ENCODE peak calls at places on chromosome 13, in six cellular contexts. S, A, N, H, W and U are unnamed samples.
A peak's percentile ranks its signal among the peaks of the same experiment; 100 is the strongest.

GRCh38 chr13:93769126-93769525 is 542.5 kb downstream of the GPC6 start:
- DNase-seq in S (no peak), A (peak; percentile 64), N (no peak), H (no peak), W (no peak), U (no peak)

GRCh38 chr13:110819203-110820014 is 95.5 kb downstream of the ANKRD10 start:
- DNase-seq in S (peak; percentile 83), A (peak; percentile 78), N (peak; percentile 5), H (peak; percentile 72), W (peak; percentile 28), U (peak; percentile 78)

GRCh38 chr13:57314897-57315520 is 148.0 kb downstream of the PRR20E start:
- DNase-seq in S (no peak), A (no peak), N (no peak), H (no peak), W (no peak), U (peak; percentile 43)

GRCh38 chr13:26810095-26810494 is 49.5 kb upstream of the GPR12 start:
- DNase-seq in S (no peak), A (no peak), N (no peak), H (no peak), W (no peak), U (no peak)

GRCh38 chr13:43626994-43627393 is 159.8 kb downstream of the ENOX1 start:
- DNase-seq in S (no peak), A (no peak), N (no peak), H (no peak), W (no peak), U (no peak)

GRCh38 chr13:32428581-32429072 is 697 bp upstream of the N4BP2L1 start:
- DNase-seq in S (no peak), A (no peak), N (no peak), H (no peak), W (no peak), U (no peak)

GRCh38 chr13:113153810-113154748 is 4.4 kb upstream of the PROZ start:
- DNase-seq in S (peak; percentile 64), A (peak; percentile 78), N (no peak), H (peak; percentile 78), W (peak; percentile 22), U (peak; percentile 75)

GRCh38 chr13:84645196-84646071 is 763.2 kb upstream of the SLITRK1 start:
- DNase-seq in S (no peak), A (no peak), N (peak; percentile 67), H (no peak), W (peak; percentile 34), U (peak; percentile 33)

GRCh38 chr13:30346789-30347167 is 39.4 kb upstream of the KATNAL1 start:
- DNase-seq in S (no peak), A (no peak), N (no peak), H (no peak), W (no peak), U (no peak)

GRCh38 chr13:27372896-27373295 is 51.5 kb upstream of the GTF3A start:
- DNase-seq in S (no peak), A (peak; percentile 23), N (no peak), H (no peak), W (no peak), U (no peak)

GRCh38 chr13:34700155-34700554 is 241.9 kb upstream of the NBEA start:
- DNase-seq in S (no peak), A (no peak), N (no peak), H (no peak), W (no peak), U (no peak)

GRCh38 chr13:27960362-27961226 is 8.5 kb downstream of the CDX2 start:
- DNase-seq in S (peak; percentile 62), A (peak; percentile 41), N (no peak), H (no peak), W (no peak), U (peak; percentile 37)

GRCh38 chr13:65825039-65825438 is 1405.1 kb downstream of the PCDH9 start:
- DNase-seq in S (no peak), A (no peak), N (no peak), H (no peak), W (no peak), U (no peak)

GRCh38 chr13:46647514-46648065 is 94.6 kb downstream of the LRCH1 start:
- DNase-seq in S (no peak), A (no peak), N (no peak), H (no peak), W (no peak), U (no peak)

GRCh38 chr13:77535448-77535847 is at the start of gene SCEL:
- DNase-seq in S (no peak), A (no peak), N (no peak), H (no peak), W (no peak), U (no peak)

GRCh38 chr13:113907637-113908617 is 44.1 kb upstream of the GAS6 start:
- DNase-seq in S (no peak), A (peak; percentile 69), N (peak; percentile 64), H (peak; percentile 52), W (no peak), U (peak; percentile 43)

GRCh38 chr13:52070929-52071523 is 46.5 kb downstream of the UTP14C start:
- DNase-seq in S (peak; percentile 41), A (peak; percentile 48), N (peak; percentile 11), H (no peak), W (no peak), U (peak; percentile 25)

GRCh38 chr13:101700598-101700997 is 248.1 kb downstream of the ITGBL1 start:
- DNase-seq in S (no peak), A (peak; percentile 13), N (peak; percentile 10), H (no peak), W (no peak), U (no peak)

GRCh38 chr13:30165791-30166190 is 141.6 kb downstream of the KATNAL1 start:
- DNase-seq in S (no peak), A (peak; percentile 39), N (peak; percentile 29), H (no peak), W (no peak), U (no peak)

GRCh38 chr13:48232420-48233096 is 448 bp upstream of the ITM2B start:
- DNase-seq in S (peak; percentile 30), A (no peak), N (no peak), H (peak; percentile 51), W (no peak), U (no peak)

GRCh38 chr13:51363625-51364024 is 24.1 kb downstream of the SERPINE3 start:
- DNase-seq in S (no peak), A (no peak), N (no peak), H (no peak), W (no peak), U (no peak)

GRCh38 chr13:93476175-93476574 is 249.6 kb downstream of the GPC6 start:
- DNase-seq in S (no peak), A (peak; percentile 71), N (peak; percentile 80), H (no peak), W (peak; percentile 2), U (peak; percentile 25)

GRCh38 chr13:90443268-90443667 is 904.2 kb upstream of the MIR17HG start:
- DNase-seq in S (no peak), A (no peak), N (no peak), H (no peak), W (no peak), U (no peak)

GRCh38 chr13:41356788-41357187 is 45.7 kb downstream of the NAA16 start:
- DNase-seq in S (peak; percentile 24), A (no peak), N (no peak), H (no peak), W (no peak), U (no peak)

GRCh38 chr13:45314822-45315221 is 26.2 kb downstream of the TPT1 start:
- DNase-seq in S (no peak), A (no peak), N (no peak), H (no peak), W (no peak), U (no peak)

GRCh38 chr13:45305079-45305478 is 35.9 kb downstream of the TPT1 start:
- DNase-seq in S (no peak), A (no peak), N (no peak), H (no peak), W (no peak), U (no peak)

GRCh38 chr13:45306966-45307365 is 34.0 kb downstream of the TPT1 start:
- DNase-seq in S (no peak), A (no peak), N (no peak), H (no peak), W (no peak), U (no peak)

GRCh38 chr13:45315520-45316167 is 25.3 kb downstream of the TPT1 start:
- DNase-seq in S (no peak), A (no peak), N (no peak), H (no peak), W (no peak), U (no peak)

GRCh38 chr13:45310341-45311138 is 30.4 kb downstream of the TPT1 start:
- DNase-seq in S (no peak), A (no peak), N (no peak), H (no peak), W (no peak), U (no peak)
- TF ChIP-seq CTCF in S (no peak), A (no peak), N (no peak), H (no peak), W (no peak), U (no peak)

GRCh38 chr13:100230813-100231575 is 142.1 kb downstream of the PCCA start:
- DNase-seq in S (no peak), A (no peak), N (no peak), H (no peak), W (no peak), U (no peak)
- TF ChIP-seq CTCF in S (no peak), A (no peak), N (no peak), H (no peak), W (no peak), U (no peak)

GRCh38 chr13:49652691-49653305 is 24.5 kb downstream of the ARL11 start:
- DNase-seq in S (peak; percentile 38), A (peak; percentile 39), N (no peak), H (no peak), W (no peak), U (peak; percentile 58)

GRCh38 chr13:49646688-49647087 is 18.4 kb downstream of the ARL11 start:
- DNase-seq in S (no peak), A (no peak), N (no peak), H (no peak), W (no peak), U (no peak)

GRCh38 chr13:49649963-49650312 is 21.6 kb downstream of the ARL11 start:
- DNase-seq in S (no peak), A (no peak), N (no peak), H (no peak), W (no peak), U (no peak)

GRCh38 chr13:49651775-49652690 is 23.7 kb downstream of the ARL11 start:
- DNase-seq in S (no peak), A (no peak), N (no peak), H (no peak), W (no peak), U (no peak)

DNA sequence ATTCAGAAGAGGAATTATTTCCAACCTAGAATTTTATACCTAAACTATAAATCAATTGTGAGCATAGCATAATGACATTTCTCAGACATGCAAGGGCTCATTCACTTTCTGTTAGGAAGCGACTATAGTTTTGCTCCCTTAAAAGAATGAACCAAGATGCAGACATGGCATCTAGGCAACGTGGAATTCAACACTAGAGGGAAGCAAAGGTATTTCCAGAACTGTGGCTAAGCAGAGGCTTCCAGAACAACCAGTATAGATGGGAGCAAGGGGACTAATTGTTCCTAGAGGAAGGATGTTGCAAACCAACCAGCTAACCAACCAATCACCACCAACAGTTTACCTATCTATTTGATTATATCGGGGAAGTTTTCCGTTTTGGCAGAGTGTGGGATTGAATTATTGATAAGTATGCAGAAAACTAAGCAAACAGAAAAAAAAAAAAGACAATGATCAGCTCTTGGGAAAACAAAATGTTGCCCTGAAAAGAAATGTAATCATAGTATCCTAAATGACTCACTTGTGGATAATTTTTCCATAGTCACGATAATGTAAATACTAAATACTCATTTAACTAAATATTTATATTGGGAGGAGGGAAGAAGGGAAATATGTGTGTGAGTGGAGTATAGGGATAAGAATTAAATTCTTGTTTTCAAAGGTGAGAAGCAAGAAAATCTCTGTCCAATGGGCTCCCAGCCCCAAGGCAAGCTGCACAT is 21.1 kb downstream of the ARL11 start:
- DNase-seq in S (no peak), A (peak; percentile 66), N (peak; percentile 7), H (no peak), W (no peak), U (peak; percentile 28)
- TF ChIP-seq CTCF in S (no peak), A (peak; percentile 60), N (peak; percentile 61), H (no peak), W (peak; percentile 46), U (peak; percentile 52)

GRCh38 chr13:98429977-98430785 is 146.7 kb downstream of the STK24 start:
- DNase-seq in S (no peak), A (no peak), N (no peak), H (no peak), W (no peak), U (no peak)
- TF ChIP-seq CTCF in S (no peak), A (no peak), N (no peak), H (no peak), W (no peak), U (no peak)